ENCODE peak calls at places on chromosomes 3 and 15, in four cellular contexts. F, N, I and W are unnamed samples.

GRCh38 chr15:39657714-39658113 is 76.8 kb downstream of the THBS1 start:
- DNase-seq in F (no peak), N (no peak), I (no peak), W (peak; percentile 67)

GRCh38 chr15:85589873-85590272 is 204.9 kb downstream of the KLHL25 start:
- DNase-seq in F (no peak), N (no peak), I (no peak), W (no peak)

GRCh38 chr3:168117059-168117458 is 21.3 kb upstream of the GOLIM4 start:
- DNase-seq in F (no peak), N (no peak), I (peak; percentile 44), W (peak; percentile 74)

GRCh38 chr3:196202516-196202970 is 8.7 kb downstream of the ZDHHC19 start:
- DNase-seq in F (peak; percentile 73), N (no peak), I (peak; percentile 77), W (no peak)

GRCh38 chr3:11718582-11719405 is 75.1 kb upstream of the VGLL4 start:
- DNase-seq in F (peak; percentile 64), N (peak; percentile 88), I (peak; percentile 67), W (peak; percentile 36)

GRCh38 chr3:158226429-158226828 is 116.5 kb downstream of the RSRC1 start:
- DNase-seq in F (no peak), N (no peak), I (no peak), W (no peak)

GRCh38 chr3:109018828-109019227 is 65.1 kb upstream of the GUCA1C start:
- DNase-seq in F (no peak), N (no peak), I (no peak), W (no peak)

GRCh38 chr15:39581501-39582285 is 814 bp downstream of the THBS1 start:
- DNase-seq in F (peak; percentile 67), N (no peak), I (peak; percentile 76), W (peak; percentile 67)

GRCh38 chr3:157532529-157533297 is 29.5 kb upstream of the VEPH1 start:
- DNase-seq in F (no peak), N (no peak), I (no peak), W (peak; percentile 82)

GRCh38 chr3:57283366-57283765 is 9.1 kb downstream of the ASB14 start:
- DNase-seq in F (no peak), N (no peak), I (no peak), W (no peak)

GRCh38 chr15:90618330-90619136 is 88.8 kb downstream of the CRTC3 start:
- DNase-seq in F (no peak), N (no peak), I (no peak), W (no peak)

GRCh38 chr15:29670945-29671307 is 151.3 kb downstream of the TJP1 start:
- DNase-seq in F (peak; percentile 25), N (no peak), I (peak; percentile 63), W (no peak)

GRCh38 chr3:119257654-119258410 is 17.2 kb upstream of the B4GALT4 start:
- DNase-seq in F (no peak), N (no peak), I (no peak), W (peak; percentile 54)

GRCh38 chr3:166731701-166732100 is 648.4 kb downstream of the ZBBX start:
- DNase-seq in F (no peak), N (no peak), I (no peak), W (no peak)

GRCh38 chr15:51132384-51133139 is 37.9 kb upstream of the TNFAIP8L3 start:
- DNase-seq in F (peak; percentile 77), N (no peak), I (no peak), W (peak; percentile 50)

GRCh38 chr3:8987673-8988655 is 24.7 kb upstream of the RAD18 start:
- DNase-seq in F (peak; percentile 82), N (no peak), I (no peak), W (peak; percentile 82)

GRCh38 chr3:50095352-50095998 is 6.8 kb downstream of the RBM5 start:
- DNase-seq in F (no peak), N (no peak), I (no peak), W (no peak)

GRCh38 chr15:101153801-101154656 is 97.8 kb downstream of the CHSY1 start:
- DNase-seq in F (no peak), N (no peak), I (no peak), W (no peak)

GRCh38 chr3:3772920-3773319 is 26.3 kb upstream of the LRRN1 start:
- DNase-seq in F (no peak), N (no peak), I (no peak), W (no peak)

GRCh38 chr3:189710620-189711388 is 79.6 kb downstream of the TP63 start:
- DNase-seq in F (peak; percentile 34), N (no peak), I (peak; percentile 34), W (peak; percentile 98)

GRCh38 chr15:31932581-31932980 is 97.7 kb upstream of the CHRNA7 start:
- DNase-seq in F (no peak), N (no peak), I (no peak), W (no peak)

GRCh38 chr15:39834256-39834655 is 51.6 kb upstream of the FSIP1 start:
- DNase-seq in F (no peak), N (no peak), I (no peak), W (no peak)

GRCh38 chr3:98788651-98789050 is 25.5 kb downstream of the ST3GAL6 start:
- DNase-seq in F (no peak), N (no peak), I (no peak), W (peak; percentile 82)
- H3K4me1 ChIP-seq in F (no peaks in the 10 kb centered on the region), N (peaks cover 32% of the 10 kb centered on the region), I (peaks cover 6% of the 10 kb centered on the region), W (peaks cover 30% of the 10 kb centered on the region)

DNA sequence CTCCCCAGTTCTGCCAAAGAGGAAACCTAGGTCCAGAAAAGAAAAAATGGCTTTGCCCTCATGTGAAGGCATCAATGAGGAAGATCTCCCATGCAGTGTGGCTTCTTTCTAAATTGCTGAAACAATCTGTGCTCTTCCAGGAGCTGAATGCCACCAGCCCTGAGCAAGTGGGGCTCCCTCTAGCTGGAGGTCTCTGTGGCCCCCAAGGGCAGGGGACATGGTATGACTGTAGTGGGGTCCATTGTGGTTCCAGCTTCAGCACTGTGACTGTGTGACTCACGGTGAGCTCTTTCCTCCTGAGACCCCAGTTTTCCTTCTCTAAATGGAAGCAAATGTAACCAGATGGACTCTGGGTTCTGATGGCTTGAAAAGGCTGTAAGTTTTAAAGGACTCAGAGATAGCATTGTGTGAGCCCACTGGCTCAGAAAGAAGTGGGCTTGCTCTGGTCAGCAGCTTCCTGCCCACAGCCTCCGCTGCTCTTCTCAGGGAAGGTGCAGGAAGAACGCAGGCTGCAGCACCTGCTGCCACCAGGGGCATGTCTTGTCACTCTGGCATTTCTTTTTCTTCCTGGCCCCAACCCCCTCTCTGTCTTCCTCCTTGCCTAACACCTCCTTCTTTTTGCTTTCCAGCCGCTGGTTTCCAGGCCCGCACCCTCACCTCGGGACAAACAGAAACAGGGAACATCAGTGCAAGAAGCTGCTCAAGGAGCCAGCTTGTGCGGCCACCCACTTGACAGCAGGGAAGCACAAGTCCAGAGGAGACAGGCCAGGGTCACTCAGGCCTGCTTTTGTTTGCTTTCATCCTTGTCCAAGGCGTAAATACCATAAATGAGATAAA is 5.8 kb upstream of the CXCR6 start:
- DNase-seq in F (no peak), N (peak; percentile 53), I (no peak), W (no peak)
- H3K4me1 ChIP-seq in F (no peaks in the 10 kb centered on the region), N (peaks cover 5% of the 10 kb centered on the region), I (no peaks in the 10 kb centered on the region), W (peaks cover 36% of the 10 kb centered on the region)

DNA sequence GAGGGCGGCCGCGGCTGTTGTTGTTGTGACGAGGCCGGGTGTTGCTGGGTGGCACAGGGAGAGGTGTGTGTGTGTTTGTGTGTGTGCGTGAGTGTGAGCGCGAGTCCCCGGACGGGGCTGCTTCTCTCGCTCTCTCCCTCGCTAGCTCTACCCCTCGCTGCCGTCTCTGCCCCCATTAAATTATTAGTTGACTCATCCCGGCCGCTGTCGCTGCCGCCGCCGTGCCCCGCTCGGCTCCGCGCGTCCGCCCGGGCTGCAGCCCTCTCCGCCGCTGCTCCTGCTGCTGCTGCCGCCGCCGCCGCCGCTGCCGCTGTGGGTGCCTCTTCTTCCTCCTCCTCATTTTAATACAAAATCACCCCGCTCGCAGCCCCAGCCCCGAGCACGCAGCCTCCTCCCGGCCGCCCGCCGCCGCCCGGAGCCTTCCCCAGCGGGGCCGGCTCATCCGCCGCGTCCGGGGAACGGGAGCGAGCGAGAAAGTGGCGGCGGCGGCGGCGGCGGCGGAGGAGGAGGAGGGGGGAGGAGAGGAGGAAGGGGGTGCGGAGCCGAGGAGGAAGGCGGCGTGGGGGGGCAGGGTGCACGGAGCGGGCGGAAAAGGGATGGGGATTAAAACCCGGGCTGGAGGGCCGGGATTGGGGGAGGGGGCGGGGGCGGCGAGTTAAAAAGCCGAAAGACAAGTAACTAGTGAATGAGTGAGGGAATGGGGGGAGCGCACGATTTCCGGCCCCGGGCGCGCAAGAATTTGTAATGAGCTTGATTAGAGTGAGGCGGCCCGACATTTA is at the start of gene SATB1:
- DNase-seq in F (peak; percentile 77), N (peak; percentile 92), I (peak; percentile 88), W (peak; percentile 85)
- H3K4me1 ChIP-seq in F (peaks cover 11% of the 10 kb centered on the region), N (peaks cover 27% of the 10 kb centered on the region), I (no peaks in the 10 kb centered on the region), W (peaks cover 10% of the 10 kb centered on the region)

DNA sequence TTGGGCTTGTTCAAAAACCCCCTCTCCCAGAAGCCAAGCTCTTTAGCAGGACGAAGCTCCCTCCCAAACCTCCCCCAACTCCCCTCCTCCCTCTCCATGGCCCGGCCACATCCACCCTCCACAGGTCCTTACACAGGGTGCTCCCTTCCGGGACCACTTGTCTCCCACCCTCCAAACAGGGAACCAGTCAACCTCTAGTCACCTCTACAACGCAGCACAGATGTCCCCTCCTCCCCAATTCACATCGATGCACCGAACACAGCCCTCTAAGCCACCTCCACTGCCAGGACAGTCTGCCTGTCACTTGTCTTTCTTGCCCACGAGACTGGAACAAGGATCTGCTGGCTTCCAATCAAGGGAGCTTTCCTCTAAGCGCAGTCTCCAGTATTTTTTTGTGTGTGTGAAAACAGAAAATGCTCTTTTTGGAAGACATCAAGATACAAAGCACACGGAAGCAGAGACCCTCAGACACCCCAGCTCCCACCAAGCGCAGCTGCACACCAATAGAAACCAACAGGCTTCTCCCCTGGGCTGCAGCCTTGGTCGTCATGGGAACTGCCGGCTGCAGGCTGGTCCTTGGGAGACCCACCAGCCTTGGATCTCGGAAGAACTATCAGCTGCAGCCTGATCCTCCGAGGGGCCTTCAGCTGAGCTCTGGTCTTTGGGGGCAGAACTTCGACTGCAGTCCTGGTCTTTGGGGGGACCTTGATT is 26.5 kb downstream of the IQSEC1 start:
- DNase-seq in F (no peak), N (no peak), I (no peak), W (no peak)
- H3K4me1 ChIP-seq in F (peaks cover 10% of the 10 kb centered on the region), N (peaks cover 13% of the 10 kb centered on the region), I (no peaks in the 10 kb centered on the region), W (peaks cover 4% of the 10 kb centered on the region)

GRCh38 chr3:102528727-102529126 is 93.9 kb downstream of the ZPLD1 start:
- DNase-seq in F (no peak), N (no peak), I (no peak), W (no peak)
- H3K4me1 ChIP-seq in F (peaks cover 4% of the 10 kb centered on the region), N (peaks cover 10% of the 10 kb centered on the region), I (no peaks in the 10 kb centered on the region), W (no peaks in the 10 kb centered on the region)

DNA sequence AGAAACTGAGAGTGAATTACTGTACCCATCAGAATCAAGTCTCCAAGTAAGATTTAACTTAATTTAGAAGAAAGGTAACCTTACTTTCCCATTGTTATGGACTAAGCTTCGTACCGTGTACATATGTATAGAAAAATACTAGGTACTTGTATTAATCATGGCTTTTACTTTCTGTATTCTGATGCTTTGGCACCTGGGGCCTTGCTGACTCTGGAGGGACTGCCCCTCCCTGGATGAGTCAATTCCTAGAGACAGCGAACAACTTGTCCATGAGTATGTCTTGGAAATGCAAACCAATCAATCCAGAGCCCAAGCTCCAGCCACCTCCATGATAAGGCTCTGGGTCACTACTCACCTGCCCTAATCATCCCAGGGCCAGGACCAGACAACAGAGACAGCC is 50.0 kb upstream of the DGKG start:
- DNase-seq in F (no peak), N (peak; percentile 4), I (no peak), W (no peak)
- H3K4me1 ChIP-seq in F (peaks cover 25% of the 10 kb centered on the region), N (peaks cover 24% of the 10 kb centered on the region), I (peaks cover 11% of the 10 kb centered on the region), W (peaks cover 21% of the 10 kb centered on the region)